ENCODE peak calls at places on chromosome 13, in nine cellular contexts. I is BE2C; Z is osteoblast; M is Caco-2; J is CD8-positive, alpha-beta T cell; W is right lobe of liver; P is A549; V is mesendoderm; R is CD4-positive, alpha-beta memory T cell. E is an unnamed sample. For H3K4me1, the result is how much of the 10 kb centered on the place peaks cover.

GRCh38 chr13:63190742-63191141 is 1775.1 kb upstream of the PCDH20 start:
- DNase-seq in J (no peak), Z (peak), W (no peak), P (peak), M (no peak), R (no peak), I (no peak), V (peak), E (no peak)

GRCh38 chr13:38662362-38662761 is 24.5 kb upstream of the FREM2 start:
- DNase-seq in I (no peak), W (no peak), P (no peak), M (no peak), V (no peak), R (no peak), Z (no peak), J (no peak), E (no peak)

GRCh38 chr13:26247011-26247410 is 6.9 kb upstream of the CDK8 start:
- DNase-seq in I (no peak), R (no peak), V (no peak), W (no peak), P (no peak), J (no peak), Z (no peak), M (no peak), E (no peak)

GRCh38 chr13:86585826-86586225 is 786.6 kb upstream of the SLITRK6 start:
- DNase-seq in W (no peak), V (no peak), I (no peak), R (no peak), Z (no peak), J (no peak), P (no peak), M (no peak), E (peak)

GRCh38 chr13:75798353-75799245 is 162.5 kb downstream of the LMO7 start:
- DNase-seq in J (no peak), P (peak), Z (no peak), V (no peak), I (no peak), M (no peak), W (no peak), R (no peak), E (no peak)

GRCh38 chr13:57128909-57129308 is 11.8 kb upstream of the PRR20A start:
- DNase-seq in J (no peak), M (no peak), W (no peak), R (no peak), P (peak), I (no peak), V (peak), Z (no peak), E (no peak)

GRCh38 chr13:97225533-97225932 is 3.4 kb downstream of the MBNL2 start:
- DNase-seq in V (no peak), Z (no peak), I (no peak), R (peak), W (no peak), J (no peak), M (no peak), P (no peak), E (no peak)

GRCh38 chr13:21061077-21061945 is at the start of gene LATS2:
- DNase-seq in R (peak), W (peak), P (peak), I (peak), V (peak), J (peak), Z (peak), M (peak), E (peak)

GRCh38 chr13:102693781-102694180 is 1.1 kb downstream of the METTL21C start:
- DNase-seq in V (no peak), P (no peak), J (no peak), I (no peak), R (no peak), M (no peak), W (no peak), Z (peak), E (no peak)

GRCh38 chr13:31697290-31697689 is 42.0 kb upstream of the RXFP2 start:
- DNase-seq in V (peak), J (no peak), Z (no peak), M (no peak), P (no peak), R (no peak), I (no peak), W (no peak), E (no peak)

GRCh38 chr13:31824705-31825512 is 85.6 kb downstream of the RXFP2 start:
- DNase-seq in M (no peak), J (no peak), R (no peak), I (peak), P (no peak), Z (no peak), V (peak), W (no peak), E (peak)

GRCh38 chr13:50441141-50441540 is 402.4 kb downstream of the DLEU7 start:
- DNase-seq in M (no peak), W (no peak), I (no peak), V (no peak), P (no peak), R (no peak), J (no peak), Z (no peak), E (no peak)

GRCh38 chr13:22596157-22596863 is 584.5 kb upstream of the SGCG start:
- DNase-seq in R (no peak), I (no peak), V (peak), M (peak), P (no peak), W (no peak), J (no peak), Z (no peak), E (no peak)

GRCh38 chr13:70191034-70191433 is 82.8 kb upstream of the KLHL1 start:
- DNase-seq in I (no peak), M (no peak), P (no peak), Z (no peak), W (no peak), R (no peak), J (no peak), V (no peak), E (no peak)

GRCh38 chr13:75250526-75251183 is 231.3 kb downstream of the TBC1D4 start:
- DNase-seq in V (no peak), P (no peak), W (no peak), R (no peak), I (no peak), Z (peak), M (no peak), J (no peak), E (no peak)

GRCh38 chr13:36712785-36713184 is 39.0 kb downstream of the SERTM1 start:
- DNase-seq in R (no peak), J (no peak), I (peak), Z (peak), P (no peak), W (no peak), M (no peak), V (no peak), E (peak)

GRCh38 chr13:81488021-81488420 is 1147.1 kb upstream of the SPRY2 start:
- DNase-seq in J (no peak), W (no peak), Z (no peak), R (no peak), M (no peak), V (no peak), P (no peak), I (no peak), E (no peak)

GRCh38 chr13:28623782-28624706 is 34.9 kb upstream of the POMP start:
- DNase-seq in J (no peak), R (no peak), V (peak), I (no peak), P (no peak), M (no peak), Z (no peak), W (no peak), E (no peak)

GRCh38 chr13:100363874-100364273 is 224.7 kb downstream of the GGACT start:
- DNase-seq in W (no peak), Z (peak), P (peak), V (no peak), I (no peak), M (no peak), R (no peak), J (no peak), E (no peak)

GRCh38 chr13:105925496-105925895 is 610.0 kb downstream of the EFNB2 start:
- DNase-seq in I (no peak), P (peak), R (no peak), Z (no peak), J (no peak), V (no peak), M (no peak), W (no peak), E (no peak)

GRCh38 chr13:73851104-73851503 is 283.1 kb downstream of the KLF12 start:
- DNase-seq in V (no peak), I (no peak), J (no peak), Z (peak), R (no peak), W (no peak), P (no peak), M (no peak), E (no peak)

GRCh38 chr13:87923713-87924112 is 252.5 kb downstream of the SLITRK5 start:
- DNase-seq in V (no peak), M (no peak), R (no peak), Z (no peak), W (no peak), I (peak), J (no peak), P (no peak), E (no peak)

GRCh38 chr13:97976551-97977375 is 23.3 kb downstream of the IPO5 start:
- DNase-seq in R (peak), Z (peak), I (peak), W (peak), V (peak), P (peak), J (peak), M (peak), E (peak)

GRCh38 chr13:77239312-77239711 is 87.6 kb downstream of the MYCBP2 start:
- DNase-seq in R (no peak), P (no peak), Z (no peak), I (no peak), M (no peak), W (no peak), V (no peak), J (no peak), E (no peak)

DNA sequence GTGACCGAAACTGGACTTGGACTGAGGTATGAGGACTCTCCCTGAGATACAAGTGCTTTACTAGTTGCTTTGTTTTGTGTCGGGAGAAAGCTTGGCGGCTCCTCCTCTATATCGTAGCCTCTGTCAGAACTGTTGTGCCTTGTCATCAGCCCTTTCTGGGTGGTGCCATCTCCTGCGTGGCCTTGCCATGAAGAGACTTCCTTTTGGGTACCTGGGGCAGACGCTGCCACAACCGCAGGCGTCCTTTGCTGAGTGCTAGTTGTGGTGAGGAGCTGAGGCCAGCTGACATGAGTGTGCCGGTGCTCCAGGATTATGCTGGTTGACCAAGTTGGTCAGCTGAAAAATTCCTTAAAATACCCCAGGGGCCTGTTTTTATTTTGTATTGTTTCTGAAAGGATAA is 124.5 kb downstream of the AKAP11 start:
- DNase-seq in W (no peak), M (no peak), J (peak), V (no peak), P (no peak), I (no peak), R (peak), Z (peak), E (no peak)
- H3K4me3 ChIP-seq in W (no peak), M (no peak), J (no peak), V (no peak), P (no peak), I (no peak), R (no peak), Z (no peak), E (no peak)

DNA sequence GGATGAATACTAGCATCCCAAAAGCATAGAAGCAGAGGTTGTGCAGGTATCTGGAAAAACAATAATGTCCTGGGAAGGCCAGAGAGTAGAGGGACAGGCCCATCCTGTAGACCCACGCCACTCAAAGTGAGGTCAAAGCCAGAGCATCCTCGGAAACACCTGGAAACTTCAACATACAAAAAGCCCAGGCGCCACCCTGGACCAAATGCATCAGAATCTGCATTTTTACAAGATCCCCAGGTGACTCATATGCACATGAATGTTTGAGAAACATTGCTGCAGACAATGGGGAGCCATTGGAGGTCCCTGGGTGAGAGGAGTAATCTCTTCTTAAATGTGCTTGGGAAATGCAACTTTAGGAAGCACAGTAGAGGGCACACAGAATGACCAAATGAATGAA is 684.1 kb downstream of the DIAPH3 start:
- DNase-seq in Z (no peak), R (no peak), W (no peak), M (no peak), V (peak), I (no peak), J (no peak), P (no peak), E (no peak)
- H3K4me1 ChIP-seq in Z (under half), R (under half), W (under half), M (under half), V (under half), I (under half), J (under half), P (under half), E (under half)

GRCh38 chr13:113408562-113408961 is 44.6 kb upstream of the GRTP1 start:
- DNase-seq in V (no peak), W (no peak), P (no peak), Z (no peak), I (no peak), M (no peak), J (no peak), R (no peak), E (no peak)

GRCh38 chr13:113413178-113413897 is 40.0 kb downstream of the ADPRHL1 start:
- DNase-seq in I (no peak), P (no peak), J (no peak), W (peak), M (no peak), Z (peak), R (no peak), V (no peak), E (no peak)

GRCh38 chr13:113412440-113412839 is 40.8 kb downstream of the ADPRHL1 start:
- DNase-seq in R (no peak), J (no peak), W (peak), Z (peak), V (no peak), M (no peak), P (no peak), I (no peak), E (no peak)

GRCh38 chr13:113411216-113412023 is 41.9 kb downstream of the ADPRHL1 start:
- DNase-seq in I (no peak), Z (peak), J (no peak), W (no peak), R (no peak), V (no peak), P (peak), M (no peak), E (no peak)

DNA sequence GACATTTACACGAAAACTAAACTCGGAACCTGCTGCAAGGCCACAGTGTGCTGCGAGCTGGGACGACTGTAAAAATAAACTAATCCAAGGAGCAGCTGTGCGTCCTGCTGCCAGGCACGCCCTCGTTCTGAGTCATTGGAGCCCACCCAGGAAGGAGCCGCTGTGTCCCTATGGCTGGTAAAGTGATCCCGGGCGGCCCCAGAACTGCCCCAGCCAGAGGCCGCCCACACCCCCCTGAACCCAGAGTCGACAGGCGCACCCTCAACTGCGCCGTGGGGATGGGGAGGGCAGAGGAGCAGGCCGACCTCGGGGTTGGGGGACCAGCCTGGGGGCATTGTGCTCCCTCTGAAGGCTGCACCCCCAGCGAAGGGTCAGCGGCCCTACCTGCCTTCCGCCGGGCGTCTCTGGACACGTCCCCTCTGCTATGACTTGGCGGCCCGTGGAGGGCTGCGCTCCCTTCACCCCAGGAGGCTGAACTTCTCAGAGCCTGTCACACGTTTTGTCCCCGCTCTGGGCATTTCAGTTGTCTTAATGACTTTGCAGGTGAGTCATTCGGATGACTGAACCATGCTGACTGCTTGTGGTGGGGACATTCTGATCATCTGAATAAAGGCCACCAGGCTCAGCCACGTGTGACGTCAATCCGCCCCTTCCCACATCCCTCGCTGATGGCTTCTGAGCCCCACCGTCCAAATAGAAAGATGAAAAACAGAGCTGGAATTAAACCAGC is 42.7 kb downstream of the ADPRHL1 start:
- DNase-seq in M (no peak), P (peak), Z (peak), R (no peak), J (no peak), I (no peak), V (peak), W (no peak), E (peak)
- H3K4me3 ChIP-seq in M (no peak), P (peak), Z (peak), R (no peak), J (no peak), I (no peak), V (no peak), W (no peak), E (no peak)

GRCh38 chr13:80273717-80274116 is 67.2 kb downstream of the SPRY2 start:
- DNase-seq in P (no peak), J (no peak), W (no peak), I (no peak), R (no peak), V (no peak), Z (no peak), M (no peak), E (no peak)

GRCh38 chr13:80274643-80275042 is 66.3 kb downstream of the SPRY2 start:
- DNase-seq in P (no peak), V (no peak), I (no peak), R (no peak), W (no peak), J (no peak), Z (no peak), M (no peak), E (no peak)

GRCh38 chr13:80278706-80279105 is 62.2 kb downstream of the SPRY2 start:
- DNase-seq in M (no peak), I (peak), J (no peak), V (no peak), Z (no peak), W (no peak), R (no peak), P (no peak), E (no peak)

GRCh38 chr13:80276371-80277289 is 64.3 kb downstream of the SPRY2 start:
- DNase-seq in M (no peak), J (no peak), Z (peak), V (peak), R (no peak), P (no peak), W (no peak), I (peak), E (no peak)
- H3K4me1 ChIP-seq in M (under half), J (under half), Z (under half), V (under half), R (under half), P (under half), W (under half), I (under half), E (under half)